ENCODE peak calls at places on chromosome 15, in nine cellular contexts. W, Q, P, M, L, C, A, X and D are unnamed samples.

GRCh38 chr15:59119625-59120024 is 14.7 kb downstream of the CCNB2 start:
- DNase-seq in A (no peak), M (no peak), L (no peak), X (no peak), C (no peak), W (no peak), P (no peak), Q (no peak), D (no peak)

GRCh38 chr15:55360256-55360655 is 41.2 kb downstream of the PIGB start:
- DNase-seq in Q (no peak), L (no peak), M (no peak), A (no peak), C (no peak), W (no peak), P (no peak), X (no peak), D (no peak)

GRCh38 chr15:73258271-73259108 is 110.3 kb downstream of the HCN4 start:
- DNase-seq in A (peak), C (no peak), Q (no peak), W (no peak), L (peak), P (no peak), M (no peak), X (no peak), D (no peak)

GRCh38 chr15:85312925-85313324 is 67.5 kb upstream of the AKAP13 start:
- DNase-seq in C (no peak), A (no peak), L (no peak), P (no peak), W (no peak), M (no peak), Q (no peak), X (no peak), D (no peak)

GRCh38 chr15:101207867-101208288 is 44.0 kb downstream of the CHSY1 start:
- DNase-seq in Q (no peak), X (no peak), M (no peak), L (no peak), C (no peak), W (no peak), A (no peak), P (no peak), D (peak)

GRCh38 chr15:58568157-58568571 is 136.4 kb downstream of the LIPC start:
- DNase-seq in M (no peak), A (no peak), C (no peak), X (no peak), L (no peak), Q (no peak), W (no peak), P (no peak), D (no peak)

GRCh38 chr15:81939604-81940440 is 106.0 kb downstream of the MEX3B start:
- DNase-seq in C (no peak), A (peak), X (peak), M (no peak), L (no peak), W (no peak), P (no peak), Q (no peak), D (no peak)

GRCh38 chr15:86654501-86654900 is 574.8 kb downstream of the AGBL1 start:
- DNase-seq in P (no peak), A (no peak), L (no peak), Q (no peak), X (no peak), W (no peak), M (no peak), C (no peak), D (no peak)

GRCh38 chr15:91508633-91509032 is 344.9 kb upstream of the SLCO3A1 start:
- DNase-seq in Q (no peak), C (no peak), M (no peak), A (no peak), X (no peak), P (no peak), L (no peak), W (no peak), D (no peak)

GRCh38 chr15:69623521-69624513 is 171.2 kb downstream of the RPLP1 start:
- DNase-seq in A (no peak), Q (no peak), C (no peak), M (no peak), W (no peak), P (no peak), X (no peak), L (peak), D (no peak)

GRCh38 chr15:47516576-47517371 is 200.5 kb upstream of the SEMA6D start:
- DNase-seq in M (no peak), X (no peak), C (no peak), W (no peak), Q (no peak), P (no peak), A (no peak), L (peak), D (no peak)

GRCh38 chr15:91921188-91921820 is 67.8 kb downstream of the SLCO3A1 start:
- DNase-seq in Q (no peak), M (no peak), X (no peak), A (no peak), C (no peak), W (no peak), L (no peak), P (no peak), D (no peak)

GRCh38 chr15:44468713-44469385 is 41.4 kb downstream of the CTDSPL2 start:
- DNase-seq in Q (no peak), W (no peak), L (peak), X (no peak), M (no peak), P (no peak), C (no peak), A (no peak), D (no peak)

GRCh38 chr15:78364233-78364632 is 24.1 kb downstream of the CRABP1 start:
- DNase-seq in P (no peak), M (no peak), L (no peak), A (no peak), W (no peak), X (no peak), Q (no peak), C (no peak), D (no peak)

GRCh38 chr15:87227846-87228245 is 1028.7 kb downstream of the NTRK3 start:
- DNase-seq in L (no peak), M (no peak), Q (no peak), X (no peak), C (no peak), A (no peak), P (no peak), W (no peak), D (no peak)

GRCh38 chr15:81235781-81236507 is 39.3 kb downstream of the IL16 start:
- DNase-seq in Q (no peak), L (peak), W (peak), M (no peak), P (no peak), X (no peak), C (no peak), A (no peak), D (no peak)

GRCh38 chr15:67803996-67804843 is 21.1 kb upstream of the SKOR1 start:
- DNase-seq in C (no peak), Q (no peak), A (peak), L (no peak), X (no peak), M (no peak), P (no peak), W (no peak), D (no peak)

GRCh38 chr15:48541659-48542334 is 103.7 kb downstream of the FBN1 start:
- DNase-seq in X (no peak), L (peak), C (no peak), W (no peak), M (no peak), Q (no peak), P (no peak), A (no peak), D (no peak)

GRCh38 chr15:73387507-73388255 is 18.9 kb upstream of the HCN4 start:
- DNase-seq in L (no peak), Q (no peak), A (no peak), X (no peak), M (no peak), W (no peak), C (no peak), P (no peak), D (no peak)

GRCh38 chr15:31488437-31489204 is 162.0 kb downstream of the KLF13 start:
- DNase-seq in W (peak), M (peak), Q (peak), X (no peak), P (peak), L (peak), A (peak), C (peak), D (peak)

GRCh38 chr15:39788108-39788507 is 5.5 kb upstream of the FSIP1 start:
- DNase-seq in Q (no peak), A (no peak), M (no peak), X (no peak), P (no peak), W (no peak), L (no peak), C (no peak), D (no peak)

GRCh38 chr15:41882689-41883483 is 11.0 kb downstream of the SPTBN5 start:
- DNase-seq in C (no peak), Q (no peak), M (no peak), X (no peak), L (no peak), W (no peak), P (no peak), A (no peak), D (no peak)

GRCh38 chr15:76963596-76963995 is 31.3 kb upstream of the PSTPIP1 start:
- DNase-seq in P (no peak), M (no peak), Q (no peak), C (no peak), W (no peak), A (no peak), L (no peak), X (no peak), D (no peak)

GRCh38 chr15:66095871-66096710 is 157.5 kb downstream of the MEGF11 start:
- DNase-seq in C (no peak), W (no peak), P (no peak), L (no peak), A (no peak), X (no peak), M (no peak), Q (no peak), D (no peak)

GRCh38 chr15:58495836-58496501 is 64.2 kb downstream of the LIPC start:
- DNase-seq in M (no peak), C (no peak), X (no peak), A (no peak), P (no peak), W (no peak), Q (no peak), L (no peak), D (no peak)

GRCh38 chr15:67080900-67081431 is 15.6 kb downstream of the SMAD3 start:
- DNase-seq in A (no peak), M (peak), L (peak), W (no peak), P (peak), C (peak), Q (peak), X (no peak), D (peak)

GRCh38 chr15:80309769-80310384 is 57.9 kb upstream of the CTXND1 start:
- DNase-seq in X (no peak), C (no peak), Q (no peak), W (no peak), A (peak), L (peak), M (no peak), P (no peak), D (no peak)

GRCh38 chr15:29132786-29133185 is 136.8 kb downstream of the NSMCE3 start:
- DNase-seq in Q (no peak), M (no peak), L (no peak), A (no peak), X (no peak), C (no peak), P (no peak), W (no peak), D (no peak)

GRCh38 chr15:65638681-65639089 is 16.9 kb downstream of the SLC24A1 start:
- DNase-seq in P (no peak), L (peak), C (no peak), X (peak), M (peak), W (no peak), Q (no peak), A (peak), D (peak)

GRCh38 chr15:63044645-63045437 is 2.3 kb downstream of the TPM1 start:
- DNase-seq in W (no peak), L (no peak), P (no peak), A (peak), M (no peak), C (no peak), Q (no peak), X (no peak), D (no peak)